ENCODE peak calls at places on chromosomes 3 and 15, in six cellular contexts. A is neuronal stem cell, D is mesendoderm, I is mesenchymal stem cell, Z is H9, T is H1. R is an unnamed sample.

GRCh38 chr15:65054333-65055200 is 9.4 kb downstream of the SLC51B start:
- DNase-seq in A (peak), D (peak), I (peak), Z (peak), T (peak), R (peak)

GRCh38 chr3:67808906-67809305 is 154.5 kb upstream of the SUCLG2 start:
- DNase-seq in A (no peak), D (no peak), I (no peak), Z (no peak), T (no peak), R (no peak)

GRCh38 chr15:75197062-75197630 is 4.5 kb upstream of the C15orf39 start:
- DNase-seq in A (no peak), D (no peak), I (no peak), Z (no peak), T (no peak), R (no peak)

GRCh38 chr3:129623447-129624118 is 17.1 kb upstream of the PLXND1 start:
- DNase-seq in A (no peak), D (no peak), I (peak), Z (no peak), T (no peak), R (no peak)

GRCh38 chr15:60454824-60455223 is 24.1 kb downstream of the ICE2 start:
- DNase-seq in A (no peak), D (no peak), I (no peak), Z (no peak), T (no peak), R (no peak)

GRCh38 chr3:32886911-32887310 is 64.5 kb upstream of the CCR4 start:
- DNase-seq in A (no peak), D (no peak), I (no peak), Z (no peak), T (no peak), R (no peak)

GRCh38 chr15:67103869-67104268 is 38.5 kb downstream of the SMAD3 start:
- DNase-seq in A (no peak), D (no peak), I (no peak), Z (no peak), T (no peak), R (no peak)

GRCh38 chr15:69712999-69713398 is 260.4 kb downstream of the RPLP1 start:
- DNase-seq in A (no peak), D (no peak), I (no peak), Z (no peak), T (no peak), R (no peak)

GRCh38 chr15:68418611-68419161 is 13.3 kb downstream of the ITGA11 start:
- DNase-seq in A (no peak), D (no peak), I (peak), Z (no peak), T (no peak), R (peak)

GRCh38 chr15:64046347-64047153 is at the start of gene DAPK2:
- DNase-seq in A (peak), D (peak), I (peak), Z (peak), T (peak), R (peak)

GRCh38 chr3:24496529-24497482 is 2.2 kb upstream of the THRB start:
- DNase-seq in A (peak), D (peak), I (peak), Z (peak), T (peak), R (peak)

GRCh38 chr3:17187589-17188184 is 302.9 kb downstream of the PLCL2 start:
- DNase-seq in A (no peak), D (no peak), I (no peak), Z (no peak), T (no peak), R (no peak)

GRCh38 chr3:156005698-156006097 is 114.7 kb upstream of the KCNAB1 start:
- DNase-seq in A (no peak), D (no peak), I (no peak), Z (no peak), T (no peak), R (no peak)

GRCh38 chr15:99320374-99321215 is 69.3 kb downstream of the LRRC28 start:
- DNase-seq in A (no peak), D (no peak), I (no peak), Z (no peak), T (no peak), R (no peak)

GRCh38 chr3:30349507-30349906 is 256.9 kb upstream of the TGFBR2 start:
- DNase-seq in A (no peak), D (peak), I (no peak), Z (no peak), T (no peak), R (no peak)

GRCh38 chr15:62875626-62876021 is 166.9 kb upstream of the TPM1 start:
- DNase-seq in A (no peak), D (no peak), I (no peak), Z (no peak), T (peak), R (no peak)

GRCh38 chr15:52441846-52442245 is 86.8 kb downstream of the MYO5A start:
- DNase-seq in A (no peak), D (no peak), I (no peak), Z (no peak), T (no peak), R (peak)

GRCh38 chr3:61684386-61684785 is 123.0 kb downstream of the PTPRG start:
- DNase-seq in A (no peak), D (no peak), I (no peak), Z (no peak), T (no peak), R (no peak)

GRCh38 chr15:62083168-62084154 is 16.7 kb downstream of the C2CD4A start:
- DNase-seq in A (no peak), D (peak), I (no peak), Z (no peak), T (no peak), R (no peak)

GRCh38 chr3:188433526-188433855 is 279.5 kb downstream of the LPP start:
- DNase-seq in A (no peak), D (no peak), I (no peak), Z (no peak), T (no peak), R (no peak)
- H2BK15ac ChIP-seq in A (no peak), D (no peak), I (no peak), Z (no peak), T (no peak), R (no peak)

DNA sequence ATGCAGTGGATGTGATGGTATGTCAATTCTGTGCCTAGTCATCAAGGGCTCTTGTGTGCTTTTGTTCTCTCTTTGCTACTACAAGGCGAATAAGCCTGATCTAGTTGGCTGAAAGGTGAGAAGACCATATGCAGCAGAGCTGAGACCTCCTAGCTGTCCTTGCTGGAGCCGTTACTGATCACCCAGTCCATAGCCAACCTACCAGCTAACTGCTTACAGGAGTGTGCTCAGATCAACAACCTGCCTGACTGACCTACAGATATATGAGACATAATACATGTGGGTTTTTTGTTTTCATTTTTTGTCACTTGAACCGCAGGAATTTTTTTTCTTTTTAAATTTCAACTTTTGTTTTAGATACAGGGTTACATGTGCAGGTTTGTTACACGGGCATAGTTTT is 22.8 kb downstream of the OXSM start:
- DNase-seq in A (no peak), D (no peak), I (no peak), Z (no peak), T (no peak), R (no peak)
- H2BK15ac ChIP-seq in A (no peak), D (no peak), I (no peak), Z (no peak), T (no peak), R (no peak)

GRCh38 chr15:23397779-23398178 is 43.2 kb downstream of the GOLGA8S start:
- DNase-seq in A (no peak), D (no peak), I (no peak), Z (no peak), T (no peak), R (no peak)

GRCh38 chr15:23402140-23402539 is 44.9 kb downstream of the GOLGA6L2 start:
- DNase-seq in A (no peak), D (no peak), I (no peak), Z (no peak), T (no peak), R (no peak)

GRCh38 chr15:23403550-23403949 is 43.5 kb downstream of the GOLGA6L2 start:
- DNase-seq in A (no peak), D (no peak), I (no peak), Z (no peak), T (no peak), R (no peak)

GRCh38 chr15:23401627-23402026 is 45.4 kb downstream of the GOLGA6L2 start:
- DNase-seq in A (no peak), D (no peak), I (no peak), Z (no peak), T (no peak), R (no peak)

DNA sequence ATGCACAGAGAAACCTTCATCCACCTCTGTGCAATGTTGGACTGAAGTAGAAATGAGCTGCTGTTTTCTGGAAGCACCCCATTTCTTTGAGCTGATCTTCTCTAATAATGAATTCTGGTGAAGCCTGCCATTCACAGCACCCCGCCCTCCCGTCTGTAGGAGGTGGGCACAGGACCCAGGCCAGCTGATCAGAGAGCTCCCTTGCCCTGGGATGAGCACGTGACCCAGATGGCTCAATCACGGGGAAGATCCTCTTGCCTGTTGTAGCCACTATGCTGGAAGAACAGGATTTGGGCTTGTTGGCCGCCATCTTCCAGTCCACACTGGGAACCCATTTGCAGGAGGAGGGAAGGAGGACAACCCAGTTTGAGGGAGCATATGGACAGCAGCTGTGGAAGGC is 44.5 kb downstream of the GOLGA6L2 start:
- DNase-seq in A (no peak), D (no peak), I (no peak), Z (no peak), T (no peak), R (no peak)
- H2BK15ac ChIP-seq in A (no peak), D (no peak), I (no peak), Z (no peak), T (no peak), R (no peak)

DNA sequence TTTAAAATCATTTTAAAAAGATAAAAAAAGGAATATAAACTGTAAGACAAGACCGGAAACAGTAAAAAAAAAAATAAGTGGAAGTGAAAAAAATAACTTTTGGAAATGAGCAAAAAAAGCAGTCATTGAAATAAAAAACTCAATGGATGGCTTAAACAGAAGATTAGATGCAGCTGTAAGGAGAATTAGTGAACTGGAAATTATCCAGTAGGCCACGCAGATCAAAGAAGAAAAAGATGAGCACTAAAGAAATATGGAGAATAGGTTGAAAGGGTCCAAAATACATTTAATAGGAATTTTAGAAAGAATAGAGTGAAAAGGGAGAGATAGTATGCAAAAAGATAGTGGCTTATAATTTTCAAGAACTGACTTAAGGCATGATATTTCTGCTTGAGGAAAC is 47.0 kb downstream of the STARD5 start:
- DNase-seq in A (no peak), D (no peak), I (no peak), Z (no peak), T (no peak), R (no peak)
- H2BK15ac ChIP-seq in A (no peak), D (no peak), I (no peak), Z (no peak), T (no peak), R (no peak)

GRCh38 chr3:106717178-106717780 is 660.0 kb upstream of the CCDC54 start:
- DNase-seq in A (no peak), D (no peak), I (no peak), Z (no peak), T (no peak), R (no peak)
- H2BK15ac ChIP-seq in A (no peak), D (no peak), I (no peak), Z (no peak), T (no peak), R (no peak)

DNA sequence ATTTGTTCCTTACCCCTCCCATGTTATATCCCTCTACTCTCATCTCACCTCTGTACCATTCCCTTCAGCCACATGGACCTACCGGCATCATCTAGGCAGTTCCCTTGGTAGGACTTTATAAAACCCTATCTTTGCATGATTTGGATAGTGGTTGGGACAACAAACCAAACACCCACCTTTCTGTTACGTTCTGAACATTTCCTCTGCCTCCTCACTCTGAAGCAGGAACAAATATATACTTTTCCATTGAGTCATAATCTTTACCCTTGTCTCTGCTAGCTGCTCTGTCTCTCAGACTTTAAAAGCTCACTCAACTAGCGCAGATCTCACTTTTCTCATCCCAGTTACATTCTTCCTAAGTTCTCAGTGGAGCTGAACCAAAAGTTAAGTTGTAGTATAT is 17.8 kb downstream of the UBXN7 start:
- DNase-seq in A (no peak), D (no peak), I (peak), Z (no peak), T (no peak), R (peak)
- H2BK15ac ChIP-seq in A (no peak), D (no peak), I (no peak), Z (no peak), T (no peak), R (no peak)

GRCh38 chr3:73500321-73500720 is 124.4 kb downstream of the PDZRN3 start:
- DNase-seq in A (no peak), D (no peak), I (no peak), Z (no peak), T (no peak), R (peak)

GRCh38 chr3:73503781-73504180 is 121.0 kb downstream of the PDZRN3 start:
- DNase-seq in A (no peak), D (no peak), I (no peak), Z (no peak), T (no peak), R (peak)

GRCh38 chr3:73502609-73503560 is 121.9 kb downstream of the PDZRN3 start:
- DNase-seq in A (peak), D (peak), I (peak), Z (peak), T (no peak), R (peak)

GRCh38 chr3:73504852-73505251 is 119.9 kb downstream of the PDZRN3 start:
- DNase-seq in A (no peak), D (no peak), I (no peak), Z (no peak), T (no peak), R (no peak)

DNA sequence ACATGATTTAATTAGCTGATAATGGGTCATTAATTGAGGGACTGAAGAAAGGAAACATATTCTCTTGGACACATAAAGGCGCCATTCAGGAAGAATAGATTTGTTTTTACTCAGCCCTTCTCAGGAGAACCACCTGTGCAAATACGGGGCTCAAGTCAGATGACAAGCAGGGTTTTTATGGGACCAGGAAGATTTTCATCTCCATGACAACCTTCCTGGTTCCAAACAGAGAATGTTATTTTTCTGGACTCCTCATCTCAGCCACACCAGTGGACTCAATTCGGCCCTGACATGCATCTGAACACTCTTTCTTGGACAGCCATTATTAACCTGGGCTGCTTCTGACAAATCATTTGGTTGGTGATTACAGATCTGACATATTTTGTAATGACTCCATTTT is 120.5 kb downstream of the PDZRN3 start:
- DNase-seq in A (no peak), D (no peak), I (no peak), Z (no peak), T (no peak), R (no peak)
- H2BK15ac ChIP-seq in A (no peak), D (no peak), I (no peak), Z (no peak), T (no peak), R (peak)

DNA sequence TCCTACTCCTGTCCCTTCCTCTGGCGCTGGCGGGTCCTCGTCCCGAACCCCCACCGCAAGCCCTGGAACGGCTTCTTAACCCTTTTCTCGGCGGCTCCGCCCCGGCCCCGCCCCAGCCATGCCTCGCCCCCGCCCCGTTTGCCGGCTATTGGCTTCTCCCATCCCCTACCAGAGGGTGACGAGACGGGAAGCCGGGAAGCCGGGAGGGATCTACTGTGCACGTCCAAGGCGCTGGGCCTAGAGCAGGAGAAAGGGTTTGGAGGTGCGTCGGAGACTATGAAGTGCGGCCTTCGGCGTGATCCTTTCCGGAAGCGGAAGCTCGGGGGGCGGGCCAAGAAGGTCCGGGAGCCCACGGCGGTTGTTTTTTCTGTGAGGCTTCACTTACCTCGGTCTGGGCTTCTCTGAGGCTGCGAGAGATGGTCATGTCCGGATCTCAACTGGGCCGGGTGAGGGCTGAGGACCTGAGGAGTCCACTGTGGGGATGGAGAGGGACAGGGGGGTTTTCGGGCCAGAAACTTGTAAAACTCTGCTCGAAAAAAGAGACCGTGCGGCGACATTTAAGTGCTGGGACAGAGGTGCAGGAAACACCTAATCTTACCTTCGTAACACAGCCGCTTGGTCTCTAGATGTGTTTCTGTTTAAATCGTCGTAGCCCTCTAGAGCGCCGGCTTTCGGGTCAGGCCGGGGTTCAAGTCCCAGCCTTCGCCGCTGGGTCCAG is 21.4 kb downstream of the ROPN1B start:
- DNase-seq in A (no peak), D (peak), I (peak), Z (peak), T (peak), R (peak)
- H2BK15ac ChIP-seq in A (no peak), D (no peak), I (no peak), Z (no peak), T (no peak), R (no peak)